ENCODE peak calls at places on chromosomes 4 and X, in ten cellular contexts. H is fibroblast of mammary gland; O is hepatocyte; V is IMR-90; Z is CD8-positive, alpha-beta T cell; R is GM13976; G is omental fat pad; N is GM23338; Q is endodermal cell; W is H9. S is an unnamed sample.

GRCh38 chrX:19514791-19515614 is at the start of gene MAP3K15:
- DNase-seq in Z (no peak), O (peak), R (peak), H (peak), Q (peak), W (peak), V (no peak), G (no peak), N (peak), S (peak)

GRCh38 chr4:78138252-78138651 is 81.1 kb downstream of the FRAS1 start:
- DNase-seq in Q (no peak), G (no peak), N (no peak), O (no peak), H (no peak), V (no peak), W (no peak), Z (no peak), R (no peak), S (no peak)

GRCh38 chr4:45350438-45350837 is 624.1 kb upstream of the GNPDA2 start:
- DNase-seq in G (no peak), Z (no peak), Q (no peak), N (peak), V (no peak), W (no peak), O (no peak), H (peak), R (peak), S (no peak)

GRCh38 chr4:147865926-147866325 is 134.0 kb downstream of the ARHGAP10 start:
- DNase-seq in R (no peak), V (peak), W (no peak), Z (no peak), O (no peak), N (peak), G (no peak), H (peak), Q (no peak), S (no peak)

GRCh38 chr4:158122501-158122900 is 50.3 kb downstream of the GASK1B start:
- DNase-seq in N (no peak), G (no peak), O (no peak), Z (no peak), H (peak), W (no peak), V (peak), R (no peak), Q (no peak), S (no peak)

GRCh38 chr4:110823251-110823650 is 200.4 kb upstream of the PITX2 start:
- DNase-seq in G (no peak), H (peak), V (peak), R (no peak), N (no peak), Z (no peak), W (no peak), Q (no peak), O (no peak), S (no peak)

GRCh38 chr4:10115657-10116624 is 658 bp downstream of the WDR1 start:
- DNase-seq in Q (peak), G (no peak), Z (peak), N (peak), O (peak), W (peak), R (peak), H (no peak), V (no peak), S (peak)

GRCh38 chr4:143026459-143027170 is 158.1 kb upstream of the USP38 start:
- DNase-seq in V (peak), G (no peak), Q (no peak), N (no peak), H (peak), W (no peak), Z (no peak), R (no peak), O (no peak), S (no peak)

GRCh38 chr4:148653681-148654080 is 211.5 kb upstream of the NR3C2 start:
- DNase-seq in O (peak), N (no peak), H (no peak), G (no peak), W (no peak), R (no peak), Z (no peak), Q (no peak), V (no peak), S (no peak)

GRCh38 chrX:85914431-85914830 is 132.9 kb downstream of the CHM start:
- DNase-seq in R (no peak), G (no peak), W (no peak), N (no peak), H (no peak), Q (no peak), V (no peak), Z (no peak), O (no peak), S (no peak)

GRCh38 chr4:179307297-179308136 is 1865.3 kb upstream of the AGA start:
- DNase-seq in W (peak), N (peak), R (peak), Q (peak), G (no peak), V (peak), H (peak), O (peak), Z (no peak), S (peak)

GRCh38 chr4:107069049-107069448 is 32.9 kb upstream of the DKK2 start:
- DNase-seq in R (peak), N (no peak), H (peak), Q (no peak), W (no peak), G (no peak), O (no peak), Z (no peak), V (peak), S (no peak)

GRCh38 chr4:23818097-23818648 is 71.7 kb downstream of the PPARGC1A start:
- DNase-seq in H (no peak), Q (no peak), N (no peak), W (no peak), O (peak), G (no peak), V (peak), R (no peak), Z (no peak), S (no peak)

GRCh38 chr4:61614256-61614655 is 414.1 kb downstream of the ADGRL3 start:
- DNase-seq in Z (no peak), H (no peak), R (no peak), V (peak), W (no peak), N (no peak), Q (no peak), O (no peak), G (no peak), S (no peak)

GRCh38 chrX:149003863-149004660 is 501.0 kb downstream of the IDS start:
- DNase-seq in G (no peak), N (no peak), V (no peak), O (no peak), H (no peak), R (no peak), Q (no peak), Z (no peak), W (no peak), S (no peak)

GRCh38 chr4:113355550-113356371 is 306.3 kb downstream of the ANK2 start:
- DNase-seq in V (peak), H (peak), Q (peak), O (peak), W (no peak), N (no peak), R (peak), Z (peak), G (no peak), S (peak)

GRCh38 chr4:140330311-140330900 is 43.0 kb upstream of the SCOC start:
- DNase-seq in O (peak), V (peak), Q (no peak), G (no peak), N (peak), Z (no peak), R (no peak), W (no peak), H (peak), S (no peak)

GRCh38 chrX:20228245-20228644 is 38.5 kb downstream of the RPS6KA3 start:
- DNase-seq in H (no peak), N (peak), G (no peak), Q (no peak), V (no peak), W (no peak), R (no peak), Z (no peak), O (no peak), S (no peak)

GRCh38 chr4:87108142-87108546 is 112.3 kb downstream of the KLHL8 start:
- DNase-seq in H (peak), V (peak), R (no peak), N (no peak), Z (no peak), G (no peak), O (peak), Q (no peak), W (no peak), S (peak)

GRCh38 chrX:71919436-71919835 is 8.8 kb downstream of the NHSL2 start:
- DNase-seq in Z (no peak), G (no peak), H (no peak), N (no peak), O (no peak), W (no peak), Q (no peak), R (no peak), V (peak), S (no peak)

GRCh38 chr4:118280501-118281218 is 72.1 kb downstream of the PRSS12 start:
- DNase-seq in N (peak), V (peak), Z (no peak), H (peak), W (peak), G (no peak), O (peak), Q (peak), R (no peak), S (peak)

GRCh38 chr4:140116442-140117104 is 37.4 kb downstream of the MAML3 start:
- DNase-seq in H (no peak), G (no peak), Q (no peak), R (no peak), O (no peak), V (peak), Z (no peak), W (no peak), N (peak), S (no peak)

DNA sequence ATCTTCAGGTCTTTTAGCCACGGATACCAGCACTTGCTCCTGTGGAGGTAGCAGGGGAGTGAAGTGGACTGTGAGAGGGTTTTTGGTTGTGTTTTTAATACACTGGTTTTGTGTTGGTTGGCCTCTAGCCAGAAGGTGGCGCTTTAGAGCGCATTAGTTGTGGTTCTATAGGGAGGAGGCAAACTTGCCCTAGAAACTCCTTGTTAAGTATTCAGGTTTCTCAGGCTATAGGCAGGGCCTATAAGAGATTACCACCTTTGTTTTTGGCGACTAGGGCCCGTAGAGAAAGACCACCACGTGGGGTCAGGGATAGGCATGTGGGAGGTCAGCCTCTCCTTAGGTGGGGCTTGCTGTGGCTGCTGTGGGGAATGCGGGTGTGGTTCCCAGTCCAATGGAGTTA is 221.6 kb upstream of the SPANXN4 start:
- DNase-seq in N (peak), R (no peak), Q (peak), W (peak), H (no peak), V (no peak), Z (no peak), O (no peak), G (no peak), S (no peak)
- TF ChIP-seq CTCF in N (peak), R (peak), Q (peak), W (peak), H (no peak), V (no peak), Z (no peak), O (no peak), G (no peak), S (no peak)

GRCh38 chrX:115226929-115227328 is 7.0 kb downstream of the LRCH2 start:
- DNase-seq in Q (peak), G (no peak), Z (no peak), O (peak), H (peak), W (peak), N (peak), R (no peak), V (peak), S (peak)
- TF ChIP-seq CTCF in Q (peak), G (no peak), Z (no peak), O (peak), H (peak), W (peak), N (peak), R (peak), V (peak), S (peak)

DNA sequence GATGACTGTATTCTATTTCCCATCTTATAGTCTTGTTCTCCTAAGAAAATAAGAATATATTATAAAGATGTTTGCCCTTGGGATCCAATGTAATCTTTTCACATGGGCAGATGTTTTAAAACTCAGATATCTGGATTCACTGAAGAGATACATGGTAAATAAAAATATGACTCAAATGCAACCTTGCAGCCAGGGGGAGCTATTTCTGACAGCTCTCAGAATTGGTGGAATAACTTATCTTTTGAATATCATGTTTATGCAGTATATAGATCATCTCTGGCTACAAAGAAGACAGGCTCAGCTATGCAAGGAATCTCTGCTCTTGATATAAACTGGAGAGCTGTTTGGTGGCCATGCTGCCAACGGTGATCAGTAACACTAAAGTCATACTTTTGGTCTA is 274.7 kb downstream of the GLUD2 start:
- DNase-seq in Z (no peak), Q (no peak), W (no peak), G (no peak), V (no peak), N (no peak), H (peak), R (no peak), O (no peak), S (peak)
- TF ChIP-seq CTCF in Z (no peak), Q (peak), W (no peak), G (no peak), V (peak), N (peak), H (peak), R (peak), O (no peak), S (peak)

DNA sequence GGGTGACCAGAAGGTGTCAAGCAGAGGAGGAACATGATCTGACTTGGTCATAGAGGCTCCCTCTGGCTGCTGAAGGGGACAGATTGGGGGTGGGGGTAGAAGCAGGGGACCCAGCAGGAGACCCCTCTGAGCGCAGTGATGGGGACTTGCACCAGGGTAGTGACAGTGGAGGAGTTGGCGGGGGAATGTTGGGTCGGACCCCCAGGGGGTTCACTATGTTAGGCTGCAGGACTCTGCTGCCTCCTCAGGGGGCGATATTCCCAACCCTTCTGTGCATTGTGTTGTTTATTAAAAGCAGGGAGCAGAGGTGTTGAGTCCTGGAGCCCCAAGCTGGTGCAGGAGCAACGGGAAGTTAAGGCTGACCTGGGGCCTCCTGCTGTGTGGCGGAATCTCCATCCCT is 8.8 kb downstream of the WDR13 start:
- DNase-seq in R (no peak), N (peak), H (no peak), G (no peak), O (no peak), Z (no peak), Q (peak), W (no peak), V (no peak), S (no peak)
- TF ChIP-seq CTCF in R (no peak), N (peak), H (no peak), G (no peak), O (no peak), Z (no peak), Q (peak), W (peak), V (no peak), S (no peak)

GRCh38 chr4:2963185-2964076 is at the start of the genes GRK4 and NOP14:
- DNase-seq in O (peak), R (peak), G (peak), W (peak), N (peak), V (peak), H (peak), Z (peak), Q (peak), S (peak)
- TF ChIP-seq CTCF in O (peak), R (no peak), G (no peak), W (no peak), N (no peak), V (peak), H (no peak), Z (peak), Q (peak), S (no peak)

GRCh38 chrX:40169193-40170086 is 71.7 kb upstream of the BCOR start:
- DNase-seq in H (no peak), G (no peak), W (peak), Q (peak), N (peak), R (peak), Z (peak), V (peak), O (peak), S (peak)
- TF ChIP-seq CTCF in H (peak), G (no peak), W (peak), Q (peak), N (peak), R (peak), Z (peak), V (peak), O (peak), S (peak)

GRCh38 chr4:70632028-70632427 is 3.5 kb downstream of the ENAM start:
- DNase-seq in R (no peak), H (peak), Z (no peak), Q (no peak), G (no peak), V (peak), W (no peak), N (no peak), O (no peak), S (no peak)
- TF ChIP-seq CTCF in R (no peak), H (no peak), Z (no peak), Q (no peak), G (no peak), V (no peak), W (no peak), N (no peak), O (no peak), S (no peak)

DNA sequence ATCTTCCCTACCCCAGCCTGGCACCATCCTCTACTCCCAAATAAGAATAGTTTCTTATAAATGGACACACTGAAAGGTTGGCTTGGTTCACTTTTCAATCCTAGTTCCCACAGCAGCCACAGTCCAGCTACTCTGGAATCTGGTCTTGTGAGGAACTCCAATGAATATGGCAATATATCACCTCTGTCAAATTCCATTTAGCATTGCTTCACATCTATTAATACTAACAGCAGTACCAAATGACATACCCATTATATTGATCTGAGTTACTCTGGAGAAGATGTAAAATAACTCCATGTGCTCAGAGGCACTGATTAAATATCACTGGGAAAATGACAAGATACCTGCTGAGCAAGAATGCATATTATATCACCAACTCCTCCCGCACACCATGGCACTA is 8.6 kb downstream of the OPHN1 start:
- DNase-seq in H (no peak), Q (no peak), V (no peak), W (no peak), N (no peak), R (no peak), G (no peak), Z (no peak), O (no peak), S (no peak)
- TF ChIP-seq CTCF in H (no peak), Q (no peak), V (no peak), W (no peak), N (no peak), R (no peak), G (no peak), Z (no peak), O (no peak), S (no peak)